ENCODE peak calls at places on chromosomes 16 and 17, in six cellular contexts. One of them, this sample, is unnamed.

GRCh38 chr17:34736611-34737010 is 157.2 kb downstream of the TMEM132E start:
- DNase-seq in ovary: no peak
- DNase-seq in heart right ventricle: no peak
- DNase-seq in CD8-positive, alpha-beta T cell: no peak
- DNase-seq in mucosa of descending colon: no peak
- DNase-seq in MCF 10A: no peak
- DNase-seq in this sample: no peak

GRCh38 chr17:81031571-81032550 is 3.1 kb upstream of the BAIAP2 start:
- DNase-seq in ovary: no peak
- DNase-seq in heart right ventricle: no peak
- DNase-seq in CD8-positive, alpha-beta T cell: no peak
- DNase-seq in mucosa of descending colon: no peak
- DNase-seq in MCF 10A: no peak
- DNase-seq in this sample: no peak

GRCh38 chr16:89312194-89312593 is 94.7 kb downstream of the ZNF778 start:
- DNase-seq in ovary: no peak
- DNase-seq in heart right ventricle: no peak
- DNase-seq in CD8-positive, alpha-beta T cell: no peak
- DNase-seq in mucosa of descending colon: no peak
- DNase-seq in MCF 10A: no peak
- DNase-seq in this sample: no peak

GRCh38 chr17:46870116-46870803 is 18.9 kb downstream of the WNT9B start:
- DNase-seq in ovary: no peak
- DNase-seq in heart right ventricle: no peak
- DNase-seq in CD8-positive, alpha-beta T cell: no peak
- DNase-seq in mucosa of descending colon: peak; percentile 50
- DNase-seq in MCF 10A: no peak
- DNase-seq in this sample: no peak

GRCh38 chr17:49112936-49113335 is 19.6 kb upstream of the B4GALNT2 start:
- DNase-seq in ovary: no peak
- DNase-seq in heart right ventricle: no peak
- DNase-seq in CD8-positive, alpha-beta T cell: no peak
- DNase-seq in mucosa of descending colon: no peak
- DNase-seq in MCF 10A: no peak
- DNase-seq in this sample: no peak

GRCh38 chr16:19748389-19749110 is 30.5 kb downstream of the IQCK start:
- DNase-seq in ovary: no peak
- DNase-seq in heart right ventricle: no peak
- DNase-seq in CD8-positive, alpha-beta T cell: no peak
- DNase-seq in mucosa of descending colon: no peak
- DNase-seq in MCF 10A: peak; percentile 3
- DNase-seq in this sample: no peak

GRCh38 chr16:67714522-67714921 is 4.6 kb downstream of the GFOD2 start:
- DNase-seq in ovary: no peak
- DNase-seq in heart right ventricle: no peak
- DNase-seq in CD8-positive, alpha-beta T cell: no peak
- DNase-seq in mucosa of descending colon: no peak
- DNase-seq in MCF 10A: no peak
- DNase-seq in this sample: no peak

GRCh38 chr17:61813211-61813610 is 50.1 kb downstream of the BRIP1 start:
- DNase-seq in ovary: no peak
- DNase-seq in heart right ventricle: no peak
- DNase-seq in CD8-positive, alpha-beta T cell: no peak
- DNase-seq in mucosa of descending colon: no peak
- DNase-seq in MCF 10A: no peak
- DNase-seq in this sample: no peak

GRCh38 chr16:4766875-4767628 is at the start of gene ZNF500:
- DNase-seq in ovary: peak; percentile 99
- DNase-seq in heart right ventricle: peak; percentile 99
- DNase-seq in CD8-positive, alpha-beta T cell: peak; percentile 89
- DNase-seq in mucosa of descending colon: peak; percentile 100
- DNase-seq in MCF 10A: peak; percentile 95
- DNase-seq in this sample: peak; percentile 95

GRCh38 chr16:75948886-75949285 is 222.6 kb upstream of the CPHXL start:
- DNase-seq in ovary: no peak
- DNase-seq in heart right ventricle: no peak
- DNase-seq in CD8-positive, alpha-beta T cell: no peak
- DNase-seq in mucosa of descending colon: no peak
- DNase-seq in MCF 10A: no peak
- DNase-seq in this sample: no peak

GRCh38 chr16:71882505-71883192 is 1.3 kb downstream of the ZNF821 start:
- DNase-seq in ovary: no peak
- DNase-seq in heart right ventricle: peak; percentile 83
- DNase-seq in CD8-positive, alpha-beta T cell: peak; percentile 55
- DNase-seq in mucosa of descending colon: peak; percentile 95
- DNase-seq in MCF 10A: peak; percentile 85
- DNase-seq in this sample: peak; percentile 51

GRCh38 chr16:71885261-71885650 is 1.3 kb upstream of the ZNF821 start:
- DNase-seq in ovary: no peak
- DNase-seq in heart right ventricle: no peak
- DNase-seq in CD8-positive, alpha-beta T cell: no peak
- DNase-seq in mucosa of descending colon: no peak
- DNase-seq in MCF 10A: no peak
- DNase-seq in this sample: no peak

GRCh38 chr16:71880176-71880575 is 3.8 kb downstream of the ZNF821 start:
- DNase-seq in ovary: no peak
- DNase-seq in heart right ventricle: no peak
- DNase-seq in CD8-positive, alpha-beta T cell: no peak
- DNase-seq in mucosa of descending colon: no peak
- DNase-seq in MCF 10A: no peak
- DNase-seq in this sample: no peak

GRCh38 chr16:71883849-71884638 is at the start of gene ZNF821:
- DNase-seq in ovary: peak; percentile 87
- DNase-seq in heart right ventricle: peak; percentile 80
- DNase-seq in CD8-positive, alpha-beta T cell: peak; percentile 60
- DNase-seq in mucosa of descending colon: peak; percentile 80
- DNase-seq in MCF 10A: peak; percentile 56
- DNase-seq in this sample: peak; percentile 70

GRCh38 chr16:71883193-71883848 is 661 bp downstream of the ZNF821 start:
- DNase-seq in ovary: peak; percentile 71
- DNase-seq in heart right ventricle: peak; percentile 46
- DNase-seq in CD8-positive, alpha-beta T cell: peak; percentile 6
- DNase-seq in mucosa of descending colon: peak; percentile 69
- DNase-seq in MCF 10A: peak; percentile 31
- DNase-seq in this sample: peak; percentile 36
- TF ChIP-seq CTCF in ovary: no peak
- TF ChIP-seq CTCF in heart right ventricle: no peak
- TF ChIP-seq CTCF in CD8-positive, alpha-beta T cell: no peak
- TF ChIP-seq CTCF in mucosa of descending colon: peak; percentile 37
- TF ChIP-seq CTCF in MCF 10A: no peak
- TF ChIP-seq CTCF in this sample: no peak

GRCh38 chr17:19672009-19672837 is 23.7 kb downstream of the ALDH3A2 start:
- DNase-seq in ovary: no peak
- DNase-seq in heart right ventricle: peak; percentile 68
- DNase-seq in CD8-positive, alpha-beta T cell: no peak
- DNase-seq in mucosa of descending colon: peak; percentile 68
- DNase-seq in MCF 10A: no peak
- DNase-seq in this sample: no peak
- TF ChIP-seq CTCF in ovary: no peak
- TF ChIP-seq CTCF in heart right ventricle: no peak
- TF ChIP-seq CTCF in CD8-positive, alpha-beta T cell: no peak
- TF ChIP-seq CTCF in mucosa of descending colon: no peak
- TF ChIP-seq CTCF in MCF 10A: no peak
- TF ChIP-seq CTCF in this sample: no peak

GRCh38 chr17:12021604-12022003 is 927 bp downstream of the MAP2K4 start:
- DNase-seq in ovary: no peak
- DNase-seq in heart right ventricle: no peak
- DNase-seq in CD8-positive, alpha-beta T cell: no peak
- DNase-seq in mucosa of descending colon: no peak
- DNase-seq in MCF 10A: no peak
- DNase-seq in this sample: no peak

GRCh38 chr17:12024332-12024731 is 3.7 kb downstream of the MAP2K4 start:
- DNase-seq in ovary: no peak
- DNase-seq in heart right ventricle: no peak
- DNase-seq in CD8-positive, alpha-beta T cell: no peak
- DNase-seq in mucosa of descending colon: no peak
- DNase-seq in MCF 10A: peak; percentile 81
- DNase-seq in this sample: no peak

GRCh38 chr17:12022310-12022709 is 1.6 kb downstream of the MAP2K4 start:
- DNase-seq in ovary: no peak
- DNase-seq in heart right ventricle: no peak
- DNase-seq in CD8-positive, alpha-beta T cell: no peak
- DNase-seq in mucosa of descending colon: no peak
- DNase-seq in MCF 10A: no peak
- DNase-seq in this sample: no peak

DNA sequence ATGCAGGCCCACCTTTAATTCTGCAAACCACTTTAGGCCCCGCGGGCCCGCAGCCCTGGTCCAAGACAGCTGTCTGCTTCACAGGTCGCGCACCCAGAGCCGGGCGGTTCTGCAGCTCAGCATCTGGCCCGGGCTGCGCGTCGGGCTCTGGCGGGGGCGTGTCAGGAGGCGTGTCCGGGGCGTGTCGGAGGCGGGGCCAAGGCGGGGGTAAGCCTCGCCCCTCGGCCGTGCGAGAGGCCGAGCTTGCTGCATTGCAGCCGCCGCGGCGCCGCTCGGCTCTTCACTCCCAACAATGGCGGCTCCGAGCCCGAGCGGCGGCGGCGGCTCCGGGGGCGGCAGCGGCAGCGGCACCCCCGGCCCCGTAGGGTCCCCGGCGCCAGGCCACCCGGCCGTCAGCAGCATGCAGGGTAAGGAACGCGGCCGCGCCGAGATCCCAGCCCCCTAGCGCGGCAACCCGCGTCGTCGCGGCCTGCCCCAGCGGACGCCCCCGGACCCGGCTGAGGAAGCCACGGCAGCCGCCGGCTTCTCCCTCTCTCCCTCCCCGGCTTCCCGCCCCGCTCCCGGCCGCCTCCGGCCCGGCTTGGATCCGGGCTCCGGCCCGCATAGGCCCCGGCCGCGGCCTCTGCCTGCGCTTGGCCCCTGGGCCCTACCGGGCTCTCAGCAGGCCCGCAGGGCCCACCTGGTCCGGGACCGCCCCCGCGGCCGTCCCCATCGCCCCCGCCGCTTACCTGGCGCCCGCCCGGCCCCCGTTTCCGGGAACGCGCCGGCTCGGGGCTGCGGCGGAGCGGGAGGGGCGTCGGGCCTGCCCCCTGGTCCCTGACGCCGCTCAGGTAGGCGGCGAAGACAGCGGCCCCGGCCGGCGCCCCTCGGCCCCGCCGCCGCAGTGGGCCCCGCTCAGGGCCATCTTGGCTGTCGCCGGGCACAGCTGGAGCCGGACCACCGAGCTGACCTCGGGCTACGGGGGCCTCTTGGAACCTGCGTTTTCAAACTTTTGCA is at the start of gene MAP2K4:
- DNase-seq in ovary: peak; percentile 98
- DNase-seq in heart right ventricle: peak; percentile 93
- DNase-seq in CD8-positive, alpha-beta T cell: peak; percentile 89
- DNase-seq in mucosa of descending colon: peak; percentile 94
- DNase-seq in MCF 10A: peak; percentile 86
- DNase-seq in this sample: peak; percentile 98
- TF ChIP-seq CTCF in ovary: no peak
- TF ChIP-seq CTCF in heart right ventricle: no peak
- TF ChIP-seq CTCF in CD8-positive, alpha-beta T cell: no peak
- TF ChIP-seq CTCF in mucosa of descending colon: no peak
- TF ChIP-seq CTCF in MCF 10A: no peak
- TF ChIP-seq CTCF in this sample: no peak

GRCh38 chr16:54361246-54361645 is 74.7 kb upstream of the IRX3 start:
- DNase-seq in ovary: no peak
- DNase-seq in heart right ventricle: no peak
- DNase-seq in CD8-positive, alpha-beta T cell: no peak
- DNase-seq in mucosa of descending colon: no peak
- DNase-seq in MCF 10A: no peak
- DNase-seq in this sample: no peak

GRCh38 chr16:54359555-54359954 is 73.0 kb upstream of the IRX3 start:
- DNase-seq in ovary: no peak
- DNase-seq in heart right ventricle: no peak
- DNase-seq in CD8-positive, alpha-beta T cell: no peak
- DNase-seq in mucosa of descending colon: no peak
- DNase-seq in MCF 10A: no peak
- DNase-seq in this sample: no peak

GRCh38 chr16:54363760-54364159 is 77.2 kb upstream of the IRX3 start:
- DNase-seq in ovary: no peak
- DNase-seq in heart right ventricle: no peak
- DNase-seq in CD8-positive, alpha-beta T cell: no peak
- DNase-seq in mucosa of descending colon: no peak
- DNase-seq in MCF 10A: no peak
- DNase-seq in this sample: no peak

GRCh38 chr16:54362801-54363200 is 76.2 kb upstream of the IRX3 start:
- DNase-seq in ovary: no peak
- DNase-seq in heart right ventricle: no peak
- DNase-seq in CD8-positive, alpha-beta T cell: no peak
- DNase-seq in mucosa of descending colon: no peak
- DNase-seq in MCF 10A: no peak
- DNase-seq in this sample: no peak

DNA sequence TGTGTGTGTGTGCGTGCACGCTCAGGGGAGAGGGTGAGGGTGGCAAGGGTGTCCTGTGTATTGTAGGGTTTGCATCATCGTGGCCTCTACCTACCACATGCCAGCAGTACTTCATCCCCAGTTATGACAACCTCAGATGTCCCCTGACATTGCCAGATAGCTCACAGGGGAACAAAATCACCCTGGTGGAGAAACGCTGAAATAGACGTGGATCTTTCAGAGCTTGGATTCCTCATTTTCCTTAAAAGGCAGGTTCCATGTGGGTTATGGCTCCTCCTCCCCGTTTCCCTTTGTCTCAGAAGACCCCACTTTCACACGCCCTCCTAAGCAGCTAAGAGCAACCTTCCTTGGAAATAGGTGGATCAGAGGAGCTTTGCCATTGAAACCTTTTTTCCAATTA is 75.2 kb upstream of the IRX3 start:
- DNase-seq in ovary: no peak
- DNase-seq in heart right ventricle: no peak
- DNase-seq in CD8-positive, alpha-beta T cell: no peak
- DNase-seq in mucosa of descending colon: no peak
- DNase-seq in MCF 10A: no peak
- DNase-seq in this sample: no peak
- TF ChIP-seq CTCF in ovary: no peak
- TF ChIP-seq CTCF in heart right ventricle: no peak
- TF ChIP-seq CTCF in CD8-positive, alpha-beta T cell: no peak
- TF ChIP-seq CTCF in mucosa of descending colon: no peak
- TF ChIP-seq CTCF in MCF 10A: no peak
- TF ChIP-seq CTCF in this sample: no peak

This sample was measured in natural killer cell.